ENCODE peak calls at places on chromosomes 2 and 18, in seven cellular contexts. One of them, this sample, is unnamed.

GRCh38 chr18:33432857-33433256 is 7.7 kb downstream of the CCDC178 start:
- DNase-seq in naive thymus-derived CD4-positive, alpha-beta T cell: no peak
- DNase-seq in small intestine: no peak
- DNase-seq in SK-N-SH: no peak
- DNase-seq in cardiac fibroblast: no peak
- DNase-seq in Peyer's patch: no peak
- DNase-seq in transverse colon: no peak
- DNase-seq in this sample: no peak

GRCh38 chr2:109376115-109376514 is 237.7 kb downstream of the SEPTIN10 start:
- DNase-seq in naive thymus-derived CD4-positive, alpha-beta T cell: no peak
- DNase-seq in small intestine: peak; percentile 25
- DNase-seq in SK-N-SH: no peak
- DNase-seq in cardiac fibroblast: peak; percentile 48
- DNase-seq in Peyer's patch: peak; percentile 6
- DNase-seq in transverse colon: peak; percentile 52
- DNase-seq in this sample: no peak

GRCh38 chr2:109466674-109467575 is 146.8 kb downstream of the SEPTIN10 start:
- DNase-seq in naive thymus-derived CD4-positive, alpha-beta T cell: no peak
- DNase-seq in small intestine: no peak
- DNase-seq in SK-N-SH: no peak
- DNase-seq in cardiac fibroblast: peak; percentile 79
- DNase-seq in Peyer's patch: no peak
- DNase-seq in transverse colon: peak; percentile 2
- DNase-seq in this sample: peak; percentile 74

GRCh38 chr2:133025004-133025403 is 355.0 kb upstream of the LYPD1 start:
- DNase-seq in naive thymus-derived CD4-positive, alpha-beta T cell: no peak
- DNase-seq in small intestine: no peak
- DNase-seq in SK-N-SH: no peak
- DNase-seq in cardiac fibroblast: no peak
- DNase-seq in Peyer's patch: no peak
- DNase-seq in transverse colon: no peak
- DNase-seq in this sample: no peak

GRCh38 chr2:238379096-238379810 is 47.5 kb upstream of the ASB1 start:
- DNase-seq in naive thymus-derived CD4-positive, alpha-beta T cell: peak; percentile 4
- DNase-seq in small intestine: peak; percentile 17
- DNase-seq in SK-N-SH: no peak
- DNase-seq in cardiac fibroblast: peak; percentile 67
- DNase-seq in Peyer's patch: no peak
- DNase-seq in transverse colon: no peak
- DNase-seq in this sample: peak; percentile 51

GRCh38 chr2:173217106-173217840 is 137.4 kb upstream of the CDCA7 start:
- DNase-seq in naive thymus-derived CD4-positive, alpha-beta T cell: no peak
- DNase-seq in small intestine: no peak
- DNase-seq in SK-N-SH: no peak
- DNase-seq in cardiac fibroblast: no peak
- DNase-seq in Peyer's patch: no peak
- DNase-seq in transverse colon: no peak
- DNase-seq in this sample: no peak

GRCh38 chr2:149989447-149990063 is 402.0 kb upstream of the MMADHC start:
- DNase-seq in naive thymus-derived CD4-positive, alpha-beta T cell: no peak
- DNase-seq in small intestine: no peak
- DNase-seq in SK-N-SH: no peak
- DNase-seq in cardiac fibroblast: peak; percentile 64
- DNase-seq in Peyer's patch: no peak
- DNase-seq in transverse colon: no peak
- DNase-seq in this sample: peak; percentile 56

GRCh38 chr18:75066936-75067335 is 142.0 kb downstream of the PTGR3 start:
- DNase-seq in naive thymus-derived CD4-positive, alpha-beta T cell: no peak
- DNase-seq in small intestine: no peak
- DNase-seq in SK-N-SH: no peak
- DNase-seq in cardiac fibroblast: no peak
- DNase-seq in Peyer's patch: no peak
- DNase-seq in transverse colon: no peak
- DNase-seq in this sample: no peak

GRCh38 chr2:119148082-119148715 is 10.4 kb downstream of the C1QL2 start:
- DNase-seq in naive thymus-derived CD4-positive, alpha-beta T cell: no peak
- DNase-seq in small intestine: no peak
- DNase-seq in SK-N-SH: no peak
- DNase-seq in cardiac fibroblast: no peak
- DNase-seq in Peyer's patch: no peak
- DNase-seq in transverse colon: no peak
- DNase-seq in this sample: no peak

GRCh38 chr18:28115149-28115550 is 61.8 kb downstream of the CDH2 start:
- DNase-seq in naive thymus-derived CD4-positive, alpha-beta T cell: no peak
- DNase-seq in small intestine: no peak
- DNase-seq in SK-N-SH: no peak
- DNase-seq in cardiac fibroblast: peak; percentile 84
- DNase-seq in Peyer's patch: no peak
- DNase-seq in transverse colon: no peak
- DNase-seq in this sample: peak; percentile 99

GRCh38 chr18:35582899-35583558 is 1.5 kb downstream of the GALNT1 start:
- DNase-seq in naive thymus-derived CD4-positive, alpha-beta T cell: no peak
- DNase-seq in small intestine: peak; percentile 71
- DNase-seq in SK-N-SH: peak; percentile 15
- DNase-seq in cardiac fibroblast: peak; percentile 34
- DNase-seq in Peyer's patch: no peak
- DNase-seq in transverse colon: no peak
- DNase-seq in this sample: peak; percentile 35

GRCh38 chr2:19806591-19806990 is 95.2 kb downstream of the TTC32 start:
- DNase-seq in naive thymus-derived CD4-positive, alpha-beta T cell: no peak
- DNase-seq in small intestine: no peak
- DNase-seq in SK-N-SH: no peak
- DNase-seq in cardiac fibroblast: no peak
- DNase-seq in Peyer's patch: no peak
- DNase-seq in transverse colon: no peak
- DNase-seq in this sample: no peak

GRCh38 chr2:196284033-196284844 is 112.9 kb upstream of the STK17B start:
- DNase-seq in naive thymus-derived CD4-positive, alpha-beta T cell: no peak
- DNase-seq in small intestine: no peak
- DNase-seq in SK-N-SH: no peak
- DNase-seq in cardiac fibroblast: peak; percentile 47
- DNase-seq in Peyer's patch: no peak
- DNase-seq in transverse colon: no peak
- DNase-seq in this sample: no peak

GRCh38 chr2:173817582-173817981 is 147.6 kb downstream of the SP3 start:
- DNase-seq in naive thymus-derived CD4-positive, alpha-beta T cell: no peak
- DNase-seq in small intestine: no peak
- DNase-seq in SK-N-SH: no peak
- DNase-seq in cardiac fibroblast: no peak
- DNase-seq in Peyer's patch: no peak
- DNase-seq in transverse colon: no peak
- DNase-seq in this sample: no peak

GRCh38 chr2:55420244-55420713 is 623 bp upstream of the CCDC88A start:
- DNase-seq in naive thymus-derived CD4-positive, alpha-beta T cell: no peak
- DNase-seq in small intestine: no peak
- DNase-seq in SK-N-SH: no peak
- DNase-seq in cardiac fibroblast: no peak
- DNase-seq in Peyer's patch: no peak
- DNase-seq in transverse colon: no peak
- DNase-seq in this sample: no peak

GRCh38 chr18:78543201-78543725 is 436.4 kb upstream of the SALL3 start:
- DNase-seq in naive thymus-derived CD4-positive, alpha-beta T cell: no peak
- DNase-seq in small intestine: no peak
- DNase-seq in SK-N-SH: no peak
- DNase-seq in cardiac fibroblast: no peak
- DNase-seq in Peyer's patch: no peak
- DNase-seq in transverse colon: no peak
- DNase-seq in this sample: no peak

GRCh38 chr2:123195957-123196356 is 829.1 kb upstream of the CNTNAP5 start:
- DNase-seq in naive thymus-derived CD4-positive, alpha-beta T cell: no peak
- DNase-seq in small intestine: no peak
- DNase-seq in SK-N-SH: no peak
- DNase-seq in cardiac fibroblast: no peak
- DNase-seq in Peyer's patch: no peak
- DNase-seq in transverse colon: no peak
- DNase-seq in this sample: no peak

GRCh38 chr2:231928481-231928880 is 2.3 kb upstream of the NPPC start:
- DNase-seq in naive thymus-derived CD4-positive, alpha-beta T cell: no peak
- DNase-seq in small intestine: no peak
- DNase-seq in SK-N-SH: peak; percentile 58
- DNase-seq in cardiac fibroblast: no peak
- DNase-seq in Peyer's patch: no peak
- DNase-seq in transverse colon: no peak
- DNase-seq in this sample: no peak

GRCh38 chr18:35289293-35290069 is 548 bp downstream of the ZSCAN30 start:
- DNase-seq in naive thymus-derived CD4-positive, alpha-beta T cell: peak; percentile 10
- DNase-seq in small intestine: peak; percentile 5
- DNase-seq in SK-N-SH: peak; percentile 30
- DNase-seq in cardiac fibroblast: peak; percentile 50
- DNase-seq in Peyer's patch: peak; percentile 41
- DNase-seq in transverse colon: peak; percentile 52
- DNase-seq in this sample: no peak

GRCh38 chr18:8339958-8340357 is 269.3 kb upstream of the RAB12 start:
- DNase-seq in naive thymus-derived CD4-positive, alpha-beta T cell: no peak
- DNase-seq in small intestine: no peak
- DNase-seq in SK-N-SH: no peak
- DNase-seq in cardiac fibroblast: no peak
- DNase-seq in Peyer's patch: no peak
- DNase-seq in transverse colon: no peak
- DNase-seq in this sample: no peak

GRCh38 chr2:162720559-162721271 is 117.9 kb downstream of the KCNH7 start:
- DNase-seq in naive thymus-derived CD4-positive, alpha-beta T cell: no peak
- DNase-seq in small intestine: no peak
- DNase-seq in SK-N-SH: no peak
- DNase-seq in cardiac fibroblast: no peak
- DNase-seq in Peyer's patch: no peak
- DNase-seq in transverse colon: no peak
- DNase-seq in this sample: no peak

DNA sequence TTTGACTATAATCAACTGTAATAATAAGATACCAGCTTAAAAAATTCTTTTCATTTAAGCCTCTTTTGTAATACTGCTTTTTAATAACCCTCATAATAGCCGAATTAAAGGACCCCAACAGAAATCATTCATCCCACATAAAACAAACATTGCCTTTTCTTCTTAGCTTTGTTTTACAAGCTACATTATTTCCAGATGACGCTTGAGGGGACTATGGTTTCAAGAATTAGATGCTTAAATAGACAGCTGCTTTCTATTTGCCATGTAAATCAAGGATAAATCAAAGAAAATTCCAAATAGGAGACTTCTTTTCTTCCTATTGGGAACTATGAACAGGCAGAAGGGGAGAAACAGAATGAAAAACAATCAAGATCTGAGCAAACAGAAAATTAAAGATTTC is 200.7 kb upstream of the SMAD7 start:
- DNase-seq in naive thymus-derived CD4-positive, alpha-beta T cell: no peak
- DNase-seq in small intestine: no peak
- DNase-seq in SK-N-SH: peak; percentile 9
- DNase-seq in cardiac fibroblast: no peak
- DNase-seq in Peyer's patch: no peak
- DNase-seq in transverse colon: no peak
- DNase-seq in this sample: no peak
- H3K4me3 ChIP-seq in naive thymus-derived CD4-positive, alpha-beta T cell: no peak overlapping the region
- H3K4me3 ChIP-seq in small intestine: no peak overlapping the region
- H3K4me3 ChIP-seq in SK-N-SH: no peak overlapping the region
- H3K4me3 ChIP-seq in cardiac fibroblast: no peak overlapping the region
- H3K4me3 ChIP-seq in Peyer's patch: no peak overlapping the region
- H3K4me3 ChIP-seq in transverse colon: no peak overlapping the region
- H3K4me3 ChIP-seq in this sample: no peak overlapping the region

GRCh38 chr2:151357359-151357758 is at the start of gene TNFAIP6:
- DNase-seq in naive thymus-derived CD4-positive, alpha-beta T cell: no peak
- DNase-seq in small intestine: no peak
- DNase-seq in SK-N-SH: peak; percentile 47
- DNase-seq in cardiac fibroblast: peak; percentile 98
- DNase-seq in Peyer's patch: no peak
- DNase-seq in transverse colon: no peak
- DNase-seq in this sample: peak; percentile 47
- H3K4me3 ChIP-seq in naive thymus-derived CD4-positive, alpha-beta T cell: no peak within 1 kb of the TSS
- H3K4me3 ChIP-seq in small intestine: no peak within 1 kb of the TSS
- H3K4me3 ChIP-seq in SK-N-SH: no peak within 1 kb of the TSS
- H3K4me3 ChIP-seq in cardiac fibroblast: peak within 1 kb of the TSS; percentile 60
- H3K4me3 ChIP-seq in Peyer's patch: no peak within 1 kb of the TSS
- H3K4me3 ChIP-seq in transverse colon: no peak within 1 kb of the TSS
- H3K4me3 ChIP-seq in this sample: no peak within 1 kb of the TSS

GRCh38 chr2:128321421-128321775 is 2.7 kb upstream of the HS6ST1 start:
- DNase-seq in naive thymus-derived CD4-positive, alpha-beta T cell: no peak
- DNase-seq in small intestine: no peak
- DNase-seq in SK-N-SH: no peak
- DNase-seq in cardiac fibroblast: no peak
- DNase-seq in Peyer's patch: peak; percentile 14
- DNase-seq in transverse colon: no peak
- DNase-seq in this sample: no peak
- H3K4me3 ChIP-seq in naive thymus-derived CD4-positive, alpha-beta T cell: peak overlapping the region; percentile 68
- H3K4me3 ChIP-seq in small intestine: no peak overlapping the region
- H3K4me3 ChIP-seq in SK-N-SH: peak overlapping the region; percentile 68
- H3K4me3 ChIP-seq in cardiac fibroblast: no peak overlapping the region
- H3K4me3 ChIP-seq in Peyer's patch: no peak overlapping the region
- H3K4me3 ChIP-seq in transverse colon: peak overlapping the region; percentile 89
- H3K4me3 ChIP-seq in this sample: no peak overlapping the region

GRCh38 chr2:121490734-121491133 is 39.9 kb upstream of the RNU4ATAC start:
- DNase-seq in naive thymus-derived CD4-positive, alpha-beta T cell: no peak
- DNase-seq in small intestine: no peak
- DNase-seq in SK-N-SH: no peak
- DNase-seq in cardiac fibroblast: no peak
- DNase-seq in Peyer's patch: no peak
- DNase-seq in transverse colon: no peak
- DNase-seq in this sample: no peak

GRCh38 chr2:121492409-121492808 is 38.3 kb upstream of the RNU4ATAC start:
- DNase-seq in naive thymus-derived CD4-positive, alpha-beta T cell: no peak
- DNase-seq in small intestine: no peak
- DNase-seq in SK-N-SH: no peak
- DNase-seq in cardiac fibroblast: no peak
- DNase-seq in Peyer's patch: no peak
- DNase-seq in transverse colon: no peak
- DNase-seq in this sample: no peak

GRCh38 chr2:121489284-121489683 is 41.4 kb upstream of the RNU4ATAC start:
- DNase-seq in naive thymus-derived CD4-positive, alpha-beta T cell: no peak
- DNase-seq in small intestine: no peak
- DNase-seq in SK-N-SH: no peak
- DNase-seq in cardiac fibroblast: peak; percentile 64
- DNase-seq in Peyer's patch: no peak
- DNase-seq in transverse colon: no peak
- DNase-seq in this sample: no peak

GRCh38 chr2:121491566-121491965 is 39.1 kb upstream of the RNU4ATAC start:
- DNase-seq in naive thymus-derived CD4-positive, alpha-beta T cell: no peak
- DNase-seq in small intestine: no peak
- DNase-seq in SK-N-SH: peak; percentile 28
- DNase-seq in cardiac fibroblast: no peak
- DNase-seq in Peyer's patch: no peak
- DNase-seq in transverse colon: no peak
- DNase-seq in this sample: no peak

DNA sequence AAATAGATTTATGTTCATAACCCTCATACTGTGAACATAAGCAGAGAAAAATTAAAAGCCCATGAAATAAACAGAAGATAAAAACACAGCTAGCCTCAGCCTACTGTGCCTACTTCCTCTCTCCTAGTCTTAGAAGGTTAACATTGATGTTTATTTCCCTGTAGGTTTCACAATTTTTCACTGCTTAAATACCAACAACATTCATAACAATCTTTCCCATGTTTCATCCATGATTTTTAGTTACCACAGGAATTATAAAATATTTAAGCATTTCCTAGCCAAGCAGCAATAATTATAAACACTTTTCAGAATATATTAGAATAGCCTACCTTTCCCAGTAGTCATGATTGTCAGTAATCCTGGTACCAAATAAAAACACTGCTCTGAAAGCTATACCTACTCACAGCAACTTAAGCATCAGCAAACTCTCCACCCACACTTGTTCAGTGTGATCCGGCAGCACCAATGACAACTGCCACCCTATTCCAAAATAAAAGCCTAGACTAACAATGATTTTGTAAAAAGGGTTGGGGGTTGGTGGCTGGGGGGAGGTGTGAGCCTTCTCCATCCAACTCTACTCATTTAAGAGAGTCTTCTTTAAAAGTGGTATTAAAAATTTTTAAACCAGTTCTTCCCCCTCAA is 40.6 kb upstream of the RNU4ATAC start:
- DNase-seq in naive thymus-derived CD4-positive, alpha-beta T cell: no peak
- DNase-seq in small intestine: no peak
- DNase-seq in SK-N-SH: no peak
- DNase-seq in cardiac fibroblast: no peak
- DNase-seq in Peyer's patch: no peak
- DNase-seq in transverse colon: no peak
- DNase-seq in this sample: no peak
- H3K4me3 ChIP-seq in naive thymus-derived CD4-positive, alpha-beta T cell: no peak overlapping the region
- H3K4me3 ChIP-seq in small intestine: no peak overlapping the region
- H3K4me3 ChIP-seq in SK-N-SH: no peak overlapping the region
- H3K4me3 ChIP-seq in cardiac fibroblast: no peak overlapping the region
- H3K4me3 ChIP-seq in Peyer's patch: no peak overlapping the region
- H3K4me3 ChIP-seq in transverse colon: no peak overlapping the region
- H3K4me3 ChIP-seq in this sample: no peak overlapping the region

This sample was measured in kidney epithelial cell.